ENCODE peak calls at places on chromosomes 1 and 21, in four cellular contexts. L, E, P and Q are unnamed samples.

GRCh38 chr1:35707253-35708178 is 11.2 kb downstream of the C1orf216 start:
- DNase-seq in E (no peak), L (peak), P (no peak), Q (peak)

GRCh38 chr1:234406871-234407270 is 33.6 kb downstream of the COA6 start:
- DNase-seq in E (no peak), P (no peak), L (no peak), Q (no peak)

GRCh38 chr1:95375201-95375600 is 141.2 kb downstream of the RWDD3 start:
- DNase-seq in P (no peak), L (no peak), E (no peak), Q (no peak)

GRCh38 chr1:113901171-113901570 is 3.4 kb downstream of the AP4B1 start:
- DNase-seq in E (no peak), L (no peak), P (no peak), Q (no peak)

GRCh38 chr1:38210612-38211177 is 164.1 kb upstream of the POU3F1 start:
- DNase-seq in E (no peak), L (no peak), P (no peak), Q (no peak)

GRCh38 chr1:208510192-208510952 is 266.2 kb upstream of the PLXNA2 start:
- DNase-seq in E (no peak), L (no peak), P (no peak), Q (no peak)

GRCh38 chr21:33064623-33064996 is 5.3 kb upstream of the OLIG1 start:
- DNase-seq in L (no peak), P (no peak), E (no peak), Q (no peak)

GRCh38 chr1:178057863-178058576 is 35.9 kb upstream of the RASAL2 start:
- DNase-seq in L (no peak), P (no peak), E (no peak), Q (no peak)

GRCh38 chr1:20602851-20603450 is 14.1 kb downstream of the CDA start:
- DNase-seq in E (no peak), L (no peak), P (no peak), Q (no peak)

GRCh38 chr1:201330541-201330940 is 46.9 kb downstream of the TNNT2 start:
- DNase-seq in E (no peak), P (no peak), L (no peak), Q (no peak)

GRCh38 chr1:109392037-109392787 is 5.5 kb downstream of the SORT1 start:
- DNase-seq in E (no peak), L (peak), P (no peak), Q (no peak)

GRCh38 chr1:91883470-91883869 is 2.5 kb downstream of the TGFBR3 start:
- DNase-seq in L (peak), E (peak), P (no peak), Q (no peak)

GRCh38 chr1:201405484-201405831 is 6.3 kb upstream of the LAD1 start:
- DNase-seq in P (peak), E (peak), L (no peak), Q (no peak)

GRCh38 chr1:104291156-104291555 is 541.5 kb downstream of the AMY1C start:
- DNase-seq in E (no peak), L (no peak), P (no peak), Q (no peak)

GRCh38 chr21:28641731-28642130 is 350.9 kb downstream of the LTN1 start:
- DNase-seq in P (no peak), L (no peak), E (no peak), Q (no peak)

GRCh38 chr1:244653439-244654283 is 735 bp downstream of the DESI2 start:
- DNase-seq in L (peak), E (peak), P (no peak), Q (peak)

GRCh38 chr1:15923241-15923640 is 52.7 kb downstream of the ZBTB17 start:
- DNase-seq in L (no peak), E (no peak), P (no peak), Q (no peak)

DNA sequence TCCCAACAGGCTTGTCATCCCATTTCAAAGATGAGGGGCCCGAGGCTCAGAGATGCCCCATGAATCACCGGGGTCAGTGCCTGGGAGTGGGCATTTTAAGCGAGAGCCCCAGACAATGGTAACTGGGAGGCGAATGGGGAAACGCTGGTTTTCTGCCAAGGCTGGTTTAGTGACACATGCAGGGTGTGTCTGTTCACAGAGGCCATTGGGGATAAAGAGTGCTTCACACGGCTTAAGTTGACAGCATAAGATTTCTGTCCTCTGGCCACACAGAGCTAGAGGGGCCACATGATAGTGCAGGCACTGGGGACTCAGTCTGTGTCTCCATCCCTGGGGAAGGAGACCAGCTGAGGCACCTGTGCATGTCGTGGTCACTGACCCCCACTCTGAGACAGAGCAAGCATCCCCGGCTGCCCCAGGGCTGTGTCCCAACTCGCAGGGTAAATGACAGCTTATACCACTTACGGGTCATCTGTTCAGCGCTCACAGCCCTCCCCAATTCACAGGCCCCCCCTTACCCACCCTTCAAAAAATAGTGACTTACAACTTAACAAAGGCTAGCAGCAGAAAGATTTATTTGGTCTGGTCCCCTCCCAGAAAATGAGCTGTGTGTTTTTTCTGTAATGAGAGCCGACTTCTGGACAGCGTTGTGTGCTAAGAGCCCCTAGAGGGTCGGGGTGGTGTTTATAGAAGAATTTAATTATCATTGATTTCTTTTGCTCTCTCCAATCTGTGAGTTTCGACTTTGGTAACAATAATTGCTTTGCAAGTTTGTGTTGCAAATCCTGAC is 34.9 kb upstream of the ARHGEF16 start:
- DNase-seq in P (no peak), E (no peak), L (no peak), Q (no peak)
- TF ChIP-seq SP1 in P (no peak), E (no peak), L (no peak), Q (no peak)

GRCh38 chr21:35635994-35636393 is 424.3 kb downstream of the SETD4 start:
- DNase-seq in P (no peak), L (no peak), E (no peak), Q (no peak)

GRCh38 chr21:35632711-35633110 is 427.6 kb downstream of the SETD4 start:
- DNase-seq in L (no peak), P (no peak), E (no peak), Q (no peak)

GRCh38 chr21:35641271-35642016 is 418.9 kb downstream of the SETD4 start:
- DNase-seq in P (no peak), E (no peak), L (no peak), Q (no peak)

GRCh38 chr21:35635261-35635660 is 425.1 kb downstream of the SETD4 start:
- DNase-seq in P (no peak), E (no peak), L (no peak), Q (no peak)

DNA sequence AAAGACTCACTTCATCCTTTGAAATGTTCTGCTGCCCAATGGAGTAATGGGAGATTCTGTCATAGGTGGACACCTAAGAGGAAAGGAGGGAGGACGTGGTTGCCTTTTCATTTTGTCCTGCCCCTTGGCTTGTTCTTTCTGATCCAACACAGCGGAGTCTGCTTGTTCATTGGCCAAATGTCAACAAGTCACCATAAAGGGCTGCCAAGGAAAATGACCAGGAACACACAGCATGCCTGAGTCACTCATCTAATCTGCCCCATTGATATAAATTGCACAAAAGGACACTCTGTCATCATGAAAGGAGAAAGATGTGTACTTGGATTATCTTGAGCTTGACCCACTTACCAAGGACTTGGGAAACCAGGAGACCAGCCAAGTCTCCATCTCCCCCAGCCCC is 422.9 kb downstream of the SETD4 start:
- DNase-seq in L (no peak), P (no peak), E (no peak), Q (no peak)
- TF ChIP-seq TCF7 in L (no peak), P (no peak), E (no peak), Q (no peak)

GRCh38 chr1:8603220-8603616 is 214.2 kb downstream of the RERE start:
- DNase-seq in P (no peak), L (no peak), E (no peak), Q (no peak)

GRCh38 chr1:8600336-8600735 is 217.1 kb downstream of the RERE start:
- DNase-seq in E (no peak), L (no peak), P (no peak), Q (no peak)

GRCh38 chr1:8607906-8608305 is 209.5 kb downstream of the RERE start:
- DNase-seq in L (no peak), E (no peak), P (no peak), Q (no peak)

GRCh38 chr1:8602471-8603219 is 214.8 kb downstream of the RERE start:
- DNase-seq in E (no peak), L (no peak), P (no peak), Q (no peak)

DNA sequence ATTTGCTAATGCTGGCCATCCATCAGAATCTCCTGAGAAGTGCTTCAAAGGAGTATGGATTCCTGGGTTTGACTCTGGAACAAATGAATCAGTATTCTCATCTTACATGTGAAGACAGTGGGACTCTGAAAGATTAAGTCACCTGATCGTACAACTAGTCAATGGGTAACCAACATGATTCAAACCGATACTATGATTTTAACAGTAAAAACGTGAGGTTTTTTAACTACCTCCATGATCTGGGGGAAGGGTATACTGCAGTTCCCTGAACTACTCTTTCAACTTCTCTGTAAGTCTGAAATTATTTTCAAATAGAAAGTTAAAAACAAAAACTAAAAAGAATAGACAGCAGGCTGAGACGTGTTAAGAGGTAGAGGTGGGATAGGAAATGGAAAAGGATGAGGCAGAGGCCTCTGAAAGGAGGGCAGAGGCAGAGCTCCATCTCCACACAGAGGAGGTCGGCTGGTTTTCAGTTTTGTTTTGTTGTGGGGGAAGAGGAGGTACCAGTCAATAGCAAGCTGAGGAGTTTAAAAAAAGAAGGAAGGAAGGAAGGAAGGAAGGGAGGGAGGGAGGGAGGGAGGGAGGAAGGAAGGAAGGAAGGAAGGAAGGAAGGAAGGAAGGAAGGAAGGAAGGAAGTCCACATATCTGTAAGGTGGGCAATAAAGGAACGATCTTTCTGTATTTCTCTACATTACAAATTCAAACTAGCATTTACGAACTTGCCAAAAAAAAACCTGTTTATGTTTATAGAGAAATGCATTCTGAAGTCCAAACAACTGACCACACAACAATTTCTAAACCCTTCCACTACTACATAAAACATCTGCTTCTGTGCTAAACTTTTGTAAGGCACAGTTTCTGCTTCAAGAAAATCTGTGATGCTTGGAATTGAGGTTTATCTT is 213.1 kb downstream of the RERE start:
- DNase-seq in L (no peak), P (peak), E (no peak), Q (no peak)
- TF ChIP-seq SP1 in L (no peak), P (no peak), E (no peak), Q (no peak)

GRCh38 chr1:235763962-235764361 is 102.7 kb downstream of the LYST start:
- DNase-seq in L (no peak), P (peak), E (no peak), Q (no peak)

GRCh38 chr1:235757697-235758096 is 108.1 kb upstream of the GNG4 start:
- DNase-seq in E (no peak), P (no peak), L (no peak), Q (no peak)

GRCh38 chr1:235759336-235759735 is 107.4 kb downstream of the LYST start:
- DNase-seq in L (no peak), P (no peak), E (no peak), Q (no peak)

DNA sequence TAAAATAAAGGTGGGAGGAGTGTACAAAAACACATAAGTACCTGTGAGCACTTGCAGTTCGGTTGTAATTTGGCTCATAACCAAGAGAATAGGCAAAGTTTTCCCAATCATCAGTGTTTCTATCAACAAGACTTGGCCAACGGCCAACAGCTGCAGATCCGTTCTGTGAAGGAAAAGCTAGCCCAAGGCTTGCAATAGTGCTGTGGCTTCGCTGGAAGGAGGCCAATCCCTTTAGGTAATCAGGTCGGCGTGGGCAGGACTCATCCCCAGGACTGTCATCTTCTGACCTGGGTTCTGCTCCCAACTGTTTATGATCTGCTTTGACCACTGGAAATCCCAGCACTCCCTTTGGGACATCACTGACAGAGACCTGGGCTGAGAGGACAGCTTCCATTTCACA is 107.8 kb downstream of the LYST start:
- DNase-seq in P (no peak), E (no peak), L (peak), Q (no peak)
- TF ChIP-seq TCF7 in P (no peak), E (no peak), L (no peak), Q (no peak)

GRCh38 chr1:66788231-66788939 is 12.7 kb downstream of the INSL5 start:
- DNase-seq in E (no peak), P (no peak), L (no peak), Q (no peak)
- TF ChIP-seq SP1 in E (no peak), P (no peak), L (no peak), Q (no peak)